ENCODE peak calls at places on chromosomes 7 and 10, in five cellular contexts. X, Z, V, Q and S are unnamed samples.

GRCh38 chr10:24811906-24812305 is 88.2 kb upstream of the ARHGAP21 start:
- DNase-seq in Q (no peak), X (no peak), V (no peak), Z (no peak), S (no peak)

GRCh38 chr7:1564603-1565022 is 5.2 kb downstream of the PSMG3 start:
- DNase-seq in Q (peak), Z (no peak), X (no peak), V (no peak), S (no peak)

GRCh38 chr10:43983856-43984271 is 335.2 kb upstream of the ZNF32 start:
- DNase-seq in X (no peak), V (no peak), Q (no peak), Z (no peak), S (no peak)

GRCh38 chr10:28592953-28593352 is 60.0 kb downstream of the WAC start:
- DNase-seq in V (no peak), X (no peak), Z (no peak), Q (no peak), S (no peak)

GRCh38 chr10:96986200-96986856 is 154.2 kb downstream of the LCOR start:
- DNase-seq in V (no peak), Q (no peak), X (no peak), Z (no peak), S (no peak)

GRCh38 chr7:40298421-40298820 is 163.6 kb downstream of the SUGCT start:
- DNase-seq in Z (no peak), V (no peak), Q (peak), X (no peak), S (no peak)

GRCh38 chr7:5653661-5654060 is 127.8 kb downstream of the RNF216 start:
- DNase-seq in Z (no peak), V (no peak), X (no peak), Q (no peak), S (no peak)

GRCh38 chr7:135800560-135800959 is 51.9 kb upstream of the FAM180A start:
- DNase-seq in Z (no peak), V (no peak), X (peak), Q (no peak), S (no peak)